ENCODE peak calls at places on chromosomes 13 and 19, in four cellular contexts. I, A, D and T are unnamed samples.

GRCh38 chr13:28286263-28286662 is 147.9 kb downstream of the PAN3 start:
- DNase-seq in I (no peak), A (no peak), D (no peak), T (no peak)

GRCh38 chr13:100625447-100625846 is 36.9 kb upstream of the GGACT start:
- DNase-seq in I (no peak), A (no peak), D (no peak), T (no peak)

GRCh38 chr19:54460230-54461005 is 3.2 kb downstream of the LENG9 start:
- DNase-seq in I (no peak), A (no peak), D (no peak), T (no peak)

GRCh38 chr19:11382898-11383705 is 1.0 kb downstream of the EPOR start:
- DNase-seq in I (peak; percentile 50), A (no peak), D (peak; percentile 34), T (peak; percentile 39)

GRCh38 chr13:20331419-20331818 is 99.3 kb upstream of the GJB6 start:
- DNase-seq in I (no peak), A (no peak), D (no peak), T (no peak)

GRCh38 chr13:36418022-36418805 is 14.1 kb upstream of the CCNA1 start:
- DNase-seq in I (no peak), A (no peak), D (no peak), T (peak; percentile 77)

GRCh38 chr13:80235131-80235530 is 105.8 kb downstream of the SPRY2 start:
- DNase-seq in I (no peak), A (no peak), D (no peak), T (peak; percentile 57)

GRCh38 chr13:52450793-52451116 is 321 bp upstream of the VPS36 start:
- DNase-seq in I (no peak), A (no peak), D (no peak), T (no peak)

GRCh38 chr13:40653558-40654318 is 12.7 kb downstream of the FOXO1 start:
- DNase-seq in I (no peak), A (no peak), D (no peak), T (peak; percentile 53)

GRCh38 chr19:30968210-30968609 is 381.0 kb downstream of the TSHZ3 start:
- DNase-seq in I (no peak), A (no peak), D (no peak), T (no peak)

GRCh38 chr13:43072394-43072793 is 49.0 kb downstream of the DNAJC15 start:
- DNase-seq in I (no peak), A (no peak), D (no peak), T (peak; percentile 45)

GRCh38 chr19:8575467-8575997 is 1.7 kb downstream of the MYO1F start:
- DNase-seq in I (peak; percentile 57), A (no peak), D (peak; percentile 72), T (peak; percentile 40)

GRCh38 chr13:28052945-28053344 is 47.4 kb downstream of the FLT3 start:
- DNase-seq in I (no peak), A (no peak), D (no peak), T (no peak)

GRCh38 chr13:38418286-38418685 is 68.6 kb downstream of the UFM1 start:
- DNase-seq in I (no peak), A (no peak), D (no peak), T (peak; percentile 30)

GRCh38 chr19:11539495-11540365 is 1.1 kb downstream of the CNN1 start:
- DNase-seq in I (no peak), A (no peak), D (no peak), T (peak; percentile 33)